ENCODE peak calls at places on chromosomes 1 and 21, in seven cellular contexts. C is upper lobe of right lung, R is epithelial cell of esophagus, O is heart left ventricle, N is natural killer cell, X is astrocyte of the spinal cord, L is GM13977. K is an unnamed sample.

GRCh38 chr1:84078108-84078823 is 65.8 kb upstream of the PRKACB start:
- DNase-seq in L (peak; percentile 31), R (peak; percentile 24), X (peak; percentile 39), O (peak; percentile 23), C (no peak), N (no peak), K (peak; percentile 6)

GRCh38 chr1:8329439-8329838 is 11.5 kb downstream of the SLC45A1 start:
- DNase-seq in X (no peak), L (no peak), C (no peak), O (no peak), R (no peak), N (no peak), K (no peak)

GRCh38 chr1:241734533-241734932 is 82.5 kb downstream of the WDR64 start:
- DNase-seq in X (no peak), N (no peak), L (no peak), C (no peak), O (no peak), R (no peak), K (no peak)

GRCh38 chr1:97307151-97307550 is 585.6 kb downstream of the PTBP2 start:
- DNase-seq in C (no peak), O (no peak), N (no peak), X (no peak), R (no peak), L (no peak), K (no peak)

GRCh38 chr1:237444120-237444790 is 402.3 kb downstream of the RYR2 start:
- DNase-seq in C (no peak), O (no peak), X (no peak), L (no peak), N (no peak), R (no peak), K (no peak)

GRCh38 chr1:1782399-1783221 is 4.3 kb upstream of the NADK start:
- DNase-seq in O (peak; percentile 62), C (peak; percentile 88), X (peak; percentile 56), R (peak; percentile 69), N (peak; percentile 31), L (no peak), K (peak; percentile 32)

GRCh38 chr1:183302452-183303324 is 115.5 kb downstream of the NMNAT2 start:
- DNase-seq in O (no peak), C (no peak), L (no peak), R (no peak), N (no peak), X (no peak), K (no peak)

GRCh38 chr1:30515746-30516504 is 207.5 kb downstream of the MATN1 start:
- DNase-seq in L (no peak), R (no peak), N (no peak), O (no peak), C (no peak), X (no peak), K (no peak)

GRCh38 chr1:54317084-54317483 is 89.1 kb downstream of the SSBP3 start:
- DNase-seq in O (no peak), C (no peak), L (no peak), X (no peak), N (no peak), R (peak; percentile 32), K (no peak)

GRCh38 chr1:227280836-227281235 is 37.5 kb downstream of the CDC42BPA start:
- DNase-seq in N (no peak), R (no peak), X (no peak), O (no peak), C (no peak), L (no peak), K (no peak)

GRCh38 chr1:110902820-110903463 is 30.0 kb downstream of the CD53 start:
- DNase-seq in L (no peak), R (no peak), X (no peak), O (no peak), N (no peak), C (no peak), K (no peak)

GRCh38 chr21:20996421-20997307 is 1.5 kb upstream of the NCAM2 start:
- DNase-seq in L (no peak), R (no peak), C (no peak), O (no peak), N (no peak), X (peak; percentile 52), K (no peak)

GRCh38 chr1:73662526-73662925 is 535.5 kb downstream of the LRRIQ3 start:
- DNase-seq in L (no peak), X (no peak), N (no peak), O (no peak), C (no peak), R (no peak), K (no peak)

GRCh38 chr1:231058416-231059109 is 18.5 kb upstream of the FAM89A start:
- DNase-seq in L (no peak), R (no peak), N (no peak), O (no peak), C (no peak), X (no peak), K (no peak)

GRCh38 chr21:22791986-22792560 is 1793.9 kb downstream of the NCAM2 start:
- DNase-seq in R (peak; percentile 50), N (no peak), O (no peak), L (peak; percentile 24), X (peak; percentile 64), C (no peak), K (peak; percentile 45)

GRCh38 chr1:174445817-174446216 is 1.9 kb upstream of the GPR52 start:
- DNase-seq in N (no peak), R (peak; percentile 14), L (no peak), O (no peak), X (no peak), C (no peak), K (no peak)

GRCh38 chr1:209123601-209124000 is 459.9 kb upstream of the CAMK1G start:
- DNase-seq in R (no peak), C (no peak), N (no peak), O (no peak), X (no peak), L (no peak), K (no peak)

GRCh38 chr1:244012232-244012631 is 38.9 kb upstream of the ZBTB18 start:
- DNase-seq in O (no peak), X (peak; percentile 71), L (no peak), N (no peak), R (peak; percentile 43), C (no peak), K (peak; percentile 11)

GRCh38 chr1:38243106-38243505 is 196.5 kb upstream of the POU3F1 start:
- DNase-seq in C (no peak), N (no peak), O (no peak), L (no peak), R (peak; percentile 24), X (no peak), K (no peak)

GRCh38 chr21:41664881-41665765 is 101.7 kb downstream of the RIPK4 start:
- DNase-seq in C (no peak), R (peak; percentile 49), O (no peak), X (peak; percentile 48), N (no peak), L (no peak), K (peak; percentile 35)

GRCh38 chr21:21188513-21189188 is 190.4 kb downstream of the NCAM2 start:
- DNase-seq in X (peak; percentile 43), L (no peak), C (no peak), N (no peak), R (no peak), O (no peak), K (no peak)

GRCh38 chr1:164780111-164780510 is 221.1 kb downstream of the PBX1 start:
- DNase-seq in C (no peak), O (no peak), L (no peak), X (no peak), R (no peak), N (no peak), K (no peak)

GRCh38 chr1:203182377-203182927 is 4.1 kb downstream of the CHI3L1 start:
- DNase-seq in C (peak; percentile 20), L (no peak), N (no peak), R (no peak), X (no peak), O (no peak), K (no peak)

GRCh38 chr1:220880367-220880680 is 1.1 kb downstream of the HLX start:
- DNase-seq in R (no peak), L (no peak), X (peak; percentile 21), N (no peak), C (no peak), O (no peak), K (no peak)

GRCh38 chr1:220879090-220879508 is at the start of gene HLX:
- DNase-seq in O (peak; percentile 95), L (peak; percentile 88), R (peak; percentile 22), X (peak; percentile 91), C (peak; percentile 92), N (no peak), K (peak; percentile 84)

GRCh38 chr1:220878223-220879081 is 791 bp upstream of the HLX start:
- DNase-seq in L (peak; percentile 58), R (no peak), O (no peak), X (peak; percentile 16), C (peak; percentile 69), N (no peak), K (no peak)

GRCh38 chr1:220880726-220881506 is 1.7 kb downstream of the HLX start:
- DNase-seq in O (peak; percentile 73), L (peak; percentile 64), R (peak; percentile 66), N (no peak), C (peak; percentile 92), X (peak; percentile 71), K (no peak)

GRCh38 chr1:220879509-220880366 is 495 bp downstream of the HLX start:
- DNase-seq in X (peak; percentile 37), L (peak; percentile 74), C (peak; percentile 81), O (peak; percentile 64), R (peak; percentile 24), N (no peak), K (peak; percentile 32)
- TF ChIP-seq CTCF in X (no peak), L (no peak), C (no peak), O (no peak), R (no peak), N (no peak), K (peak; percentile 48)

DNA sequence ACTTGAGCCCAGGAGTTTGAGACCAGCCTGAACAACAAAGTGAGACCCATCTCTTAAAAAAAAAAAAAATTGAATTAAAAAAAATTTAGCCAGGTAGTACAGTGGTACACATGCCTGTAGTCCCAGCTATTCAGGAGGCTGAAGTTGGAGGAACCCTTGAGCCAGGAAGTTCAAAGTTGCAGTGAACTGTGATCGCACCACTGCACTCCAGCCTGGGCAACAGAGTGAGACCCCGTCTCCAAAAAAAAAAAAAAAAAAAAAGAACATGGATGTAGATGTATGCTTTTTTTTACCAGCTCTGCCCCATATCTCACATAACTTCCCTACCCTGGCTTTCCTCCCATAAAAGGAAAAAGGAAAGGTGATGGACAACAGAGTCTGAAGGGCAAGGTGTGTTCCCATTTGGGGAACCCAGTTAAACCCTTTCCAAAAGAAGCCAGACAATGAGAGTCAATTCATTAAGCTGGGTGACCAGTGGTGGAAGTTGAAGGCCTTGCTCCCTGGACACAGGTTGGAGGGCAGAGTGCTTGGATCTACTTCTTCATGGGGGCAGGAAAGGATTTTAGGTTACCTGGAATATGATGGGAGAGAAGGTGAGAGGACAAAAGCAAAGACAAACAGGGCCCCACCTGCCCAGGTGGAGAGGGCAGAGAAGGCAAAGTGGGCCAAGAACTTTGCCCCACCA is 2.9 kb downstream of the KRTCAP2 start:
- DNase-seq in O (no peak), C (no peak), L (no peak), R (no peak), N (no peak), X (no peak), K (no peak)
- TF ChIP-seq CTCF in O (no peak), C (no peak), L (no peak), R (no peak), N (no peak), X (no peak), K (no peak)

GRCh38 chr1:216221260-216221700 is 202.0 kb downstream of the USH2A start:
- DNase-seq in O (no peak), C (no peak), X (peak; percentile 87), R (peak; percentile 66), N (no peak), L (peak; percentile 39), K (peak; percentile 84)
- TF ChIP-seq CTCF in O (peak; percentile 54), C (peak; percentile 68), X (peak; percentile 78), R (peak; percentile 79), N (no peak), L (peak; percentile 82), K (peak; percentile 86)

GRCh38 chr1:42157667-42158066 is 4.5 kb downstream of the GUCA2B start:
- DNase-seq in R (no peak), N (no peak), L (no peak), X (no peak), O (no peak), C (peak; percentile 45), K (no peak)
- TF ChIP-seq CTCF in R (no peak), N (no peak), L (peak; percentile 32), X (no peak), O (no peak), C (no peak), K (no peak)